ENCODE peak calls at places on chromosomes 1 and 21, in eight cellular contexts. Z, X, K, H, V, G, I and S are unnamed samples.

GRCh38 chr21:39020751-39021474 is 162.3 kb downstream of the PSMG1 start:
- DNase-seq in Z (peak; percentile 35), X (no peak), K (no peak), H (no peak), V (no peak), G (peak; percentile 89), I (no peak), S (no peak)

GRCh38 chr1:12454406-12455391 is 163.3 kb downstream of the DHRS3 start:
- DNase-seq in Z (no peak), X (no peak), K (peak; percentile 34), H (no peak), V (no peak), G (peak; percentile 79), I (no peak), S (no peak)

GRCh38 chr1:79716481-79716880 is 710.0 kb upstream of the ADGRL4 start:
- DNase-seq in Z (no peak), X (no peak), K (no peak), H (no peak), V (no peak), G (peak; percentile 91), I (no peak), S (no peak)

GRCh38 chr1:15941044-15941840 is 34.7 kb downstream of the ZBTB17 start:
- DNase-seq in Z (peak; percentile 5), X (no peak), K (no peak), H (no peak), V (no peak), G (no peak), I (no peak), S (no peak)

GRCh38 chr1:148307583-148308185 is 155.6 kb upstream of the NBPF11 start:
- DNase-seq in Z (no peak), X (no peak), K (no peak), H (no peak), V (no peak), G (no peak), I (no peak), S (no peak)

GRCh38 chr1:160117709-160118183 is 2.2 kb downstream of the ATP1A2 start:
- DNase-seq in Z (no peak), X (peak; percentile 48), K (peak; percentile 61), H (no peak), V (no peak), G (peak; percentile 58), I (no peak), S (no peak)

GRCh38 chr1:15767941-15768340 is 9.3 kb downstream of the FBLIM1 start:
- DNase-seq in Z (no peak), X (no peak), K (no peak), H (no peak), V (no peak), G (no peak), I (no peak), S (no peak)

GRCh38 chr1:163054056-163054706 is 15.0 kb upstream of the RGS4 start:
- DNase-seq in Z (no peak), X (no peak), K (peak; percentile 61), H (no peak), V (no peak), G (no peak), I (no peak), S (no peak)

GRCh38 chr1:236489710-236490377 is 33.9 kb upstream of the LGALS8 start:
- DNase-seq in Z (no peak), X (no peak), K (peak; percentile 71), H (no peak), V (peak; percentile 51), G (peak; percentile 79), I (no peak), S (peak; percentile 64)

GRCh38 chr1:208068441-208068840 is 157.5 kb upstream of the CD34 start:
- DNase-seq in Z (no peak), X (no peak), K (no peak), H (no peak), V (no peak), G (no peak), I (no peak), S (no peak)

GRCh38 chr1:47627016-47627415 is 189.2 kb downstream of the FOXD2 start:
- DNase-seq in Z (no peak), X (no peak), K (no peak), H (peak; percentile 38), V (no peak), G (no peak), I (no peak), S (no peak)

GRCh38 chr1:15231714-15232201 is 15.3 kb upstream of the FHAD1 start:
- DNase-seq in Z (no peak), X (no peak), K (no peak), H (no peak), V (peak; percentile 91), G (no peak), I (no peak), S (peak; percentile 44)

GRCh38 chr21:39882186-39882882 is 15.1 kb downstream of the PCP4 start:
- DNase-seq in Z (no peak), X (no peak), K (no peak), H (no peak), V (peak; percentile 88), G (no peak), I (no peak), S (no peak)

GRCh38 chr21:42851812-42852665 is 27.3 kb downstream of the WDR4 start:
- DNase-seq in Z (no peak), X (no peak), K (no peak), H (no peak), V (no peak), G (no peak), I (no peak), S (no peak)

GRCh38 chr1:116951175-116951935 is 41.6 kb downstream of the PTGFRN start:
- DNase-seq in Z (no peak), X (no peak), K (no peak), H (no peak), V (no peak), G (peak; percentile 91), I (no peak), S (no peak)

GRCh38 chr1:30377230-30378022 is 346.0 kb downstream of the MATN1 start:
- DNase-seq in Z (no peak), X (no peak), K (no peak), H (no peak), V (no peak), G (no peak), I (no peak), S (no peak)

GRCh38 chr1:38018864-38019343 is 6.4 kb downstream of the UTP11 start:
- DNase-seq in Z (no peak), X (no peak), K (peak; percentile 26), H (no peak), V (no peak), G (peak; percentile 65), I (no peak), S (no peak)

GRCh38 chr1:41432481-41433280 is 51.8 kb downstream of the EDN2 start:
- DNase-seq in Z (peak; percentile 70), X (no peak), K (peak; percentile 87), H (peak; percentile 94), V (peak; percentile 69), G (peak; percentile 86), I (peak; percentile 54), S (peak; percentile 88)
- TF ChIP-seq CTCF in Z (peak; percentile 90), X (peak; percentile 100), K (peak; percentile 88), H (peak; percentile 98), V (peak; percentile 91), G (peak; percentile 92), I (peak; percentile 92), S (peak; percentile 90)

GRCh38 chr1:99553301-99553700 is 92.6 kb upstream of the PALMD start:
- DNase-seq in Z (no peak), X (no peak), K (no peak), H (no peak), V (no peak), G (no peak), I (no peak), S (no peak)

GRCh38 chr1:99557556-99558256 is 88.2 kb upstream of the PALMD start:
- DNase-seq in Z (no peak), X (no peak), K (no peak), H (no peak), V (no peak), G (peak; percentile 64), I (no peak), S (no peak)

GRCh38 chr1:99558539-99558938 is 87.4 kb upstream of the PALMD start:
- DNase-seq in Z (no peak), X (no peak), K (no peak), H (no peak), V (no peak), G (peak; percentile 18), I (no peak), S (no peak)

GRCh38 chr1:99552215-99552614 is 93.7 kb upstream of the PALMD start:
- DNase-seq in Z (no peak), X (no peak), K (no peak), H (no peak), V (no peak), G (no peak), I (no peak), S (no peak)

DNA sequence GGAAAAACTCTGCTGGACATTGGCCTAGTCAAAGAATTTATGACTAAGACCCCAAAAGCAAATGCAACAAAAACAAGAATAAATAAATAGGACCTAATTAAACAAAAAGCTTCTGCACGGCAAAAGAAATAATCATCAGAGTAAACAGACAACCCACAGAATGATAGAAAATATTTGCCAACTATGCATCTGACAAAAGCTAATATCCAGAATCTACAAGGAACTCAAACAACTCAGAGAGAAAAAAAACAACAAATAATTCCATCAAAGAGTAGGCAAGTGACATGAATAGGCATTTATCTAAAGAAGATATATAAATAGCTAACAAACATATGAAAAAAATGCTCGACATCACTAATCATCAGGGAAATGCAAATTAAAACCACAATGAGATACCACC is 91.2 kb upstream of the PALMD start:
- DNase-seq in Z (no peak), X (no peak), K (no peak), H (no peak), V (no peak), G (no peak), I (no peak), S (no peak)
- TF ChIP-seq CTCF in Z (no peak), X (no peak), K (no peak), H (no peak), V (no peak), G (no peak), I (no peak), S (no peak)

DNA sequence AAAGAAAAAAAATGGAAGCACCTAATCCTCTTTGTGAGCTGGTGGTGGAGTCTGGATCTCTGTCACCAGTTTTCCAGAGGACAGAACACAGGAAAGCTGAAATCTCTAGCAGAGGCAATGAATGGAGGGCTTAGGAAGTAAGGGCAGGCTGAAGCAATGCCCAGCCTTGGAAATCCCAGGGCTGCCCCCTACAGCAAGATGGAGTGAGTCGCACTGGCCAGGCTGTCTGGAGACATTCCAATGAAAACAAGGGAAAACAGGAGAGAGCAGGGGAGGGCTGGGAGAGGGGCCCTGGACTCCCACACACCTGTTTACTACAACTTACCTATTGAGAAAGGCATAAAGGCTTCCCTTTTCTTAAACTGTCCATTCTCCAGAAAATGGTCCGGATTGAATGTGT is 25.9 kb downstream of the CYP2J2 start:
- DNase-seq in Z (no peak), X (no peak), K (no peak), H (peak; percentile 59), V (no peak), G (no peak), I (no peak), S (no peak)
- TF ChIP-seq CTCF in Z (no peak), X (peak; percentile 18), K (no peak), H (no peak), V (no peak), G (no peak), I (no peak), S (no peak)

DNA sequence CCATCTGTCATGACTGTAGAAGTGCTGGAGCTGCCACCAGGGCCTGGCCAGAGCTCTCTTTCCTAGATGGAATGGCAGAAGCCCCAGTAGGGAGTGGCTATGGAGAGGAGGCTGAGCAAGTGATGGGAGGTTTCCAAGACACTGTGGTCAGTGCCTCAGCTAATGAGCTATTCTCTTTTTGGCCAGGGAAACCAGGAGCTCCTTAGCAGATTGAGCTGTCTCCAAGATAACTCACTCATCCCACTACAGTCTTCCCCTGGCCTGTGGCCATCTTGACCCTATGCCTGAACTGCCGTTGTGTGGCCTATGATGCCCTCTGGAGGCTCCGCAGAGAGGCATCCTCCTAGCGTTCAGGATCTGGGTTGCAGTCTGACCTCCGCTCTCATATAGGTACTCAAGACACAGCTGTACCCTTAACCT is 60.5 kb downstream of the ERI3 start:
- DNase-seq in Z (no peak), X (no peak), K (peak; percentile 57), H (peak; percentile 73), V (no peak), G (peak; percentile 79), I (no peak), S (no peak)
- TF ChIP-seq CTCF in Z (no peak), X (peak; percentile 29), K (peak; percentile 55), H (no peak), V (no peak), G (peak; percentile 50), I (no peak), S (no peak)